ENCODE peak calls at places on chromosome 3, in eight cellular contexts. R is HEK293T; D is NCI-H2081; S is KG1; Q is stimulated activated naive B cell treated with anti-CD40 and anti-IgM and Interleukin-4, amounts not matched to agents 10 μg/mL and 1 μg/mL and 100 μg/mL, for 72 hours; Z is hypothalamus; W is stimulated activated CD4-positive, alpha-beta T cell treated with anti-CD3 and anti-CD28 coated beads, Interleukin-4, amount 100 ng/mL, for 4 hours; C is GM23338. K is an unnamed sample.

GRCh38 chr3:104291878-104292277 is 1074.8 kb upstream of the ALCAM start:
- DNase-seq in R (no peak), D (no peak), S (no peak), Q (no peak), Z (no peak), W (no peak), C (no peak), K (no peak)

GRCh38 chr3:27720899-27721716 is 1.0 kb downstream of the EOMES start:
- DNase-seq in R (peak; percentile 63), D (no peak), S (no peak), Q (no peak), Z (no peak), W (no peak), C (peak; percentile 70), K (no peak)

GRCh38 chr3:71530903-71531535 is 52.5 kb downstream of the FOXP1 start:
- DNase-seq in R (peak; percentile 73), D (no peak), S (no peak), Q (no peak), Z (no peak), W (no peak), C (peak; percentile 51), K (peak; percentile 23)

GRCh38 chr3:98243843-98244242 is 20.2 kb upstream of the OR5H6 start:
- DNase-seq in R (no peak), D (no peak), S (no peak), Q (no peak), Z (no peak), W (no peak), C (no peak), K (no peak)

GRCh38 chr3:47612879-47613278 is 34.2 kb upstream of the CSPG5 start:
- DNase-seq in R (no peak), D (no peak), S (no peak), Q (no peak), Z (no peak), W (no peak), C (no peak), K (no peak)

GRCh38 chr3:127097516-127097915 is 95.4 kb upstream of the PRR23E start:
- DNase-seq in R (no peak), D (no peak), S (no peak), Q (no peak), Z (no peak), W (no peak), C (no peak), K (no peak)

GRCh38 chr3:183911763-183912506 is 27.3 kb upstream of the PARL start:
- DNase-seq in R (no peak), D (no peak), S (no peak), Q (no peak), Z (no peak), W (no peak), C (no peak), K (no peak)

GRCh38 chr3:31946484-31947081 is 34.5 kb downstream of the OSBPL10 start:
- DNase-seq in R (no peak), D (no peak), S (no peak), Q (no peak), Z (no peak), W (no peak), C (peak; percentile 40), K (no peak)

GRCh38 chr3:138835177-138835757 is 539 bp upstream of the PIK3CB start:
- DNase-seq in R (no peak), D (no peak), S (no peak), Q (no peak), Z (no peak), W (no peak), C (no peak), K (no peak)

GRCh38 chr3:172562881-172563835 is 39.9 kb upstream of the TNFSF10 start:
- DNase-seq in R (no peak), D (no peak), S (peak; percentile 42), Q (no peak), Z (no peak), W (no peak), C (peak; percentile 12), K (no peak)

GRCh38 chr3:9399746-9400145 is 2.3 kb downstream of the SETD5 start:
- DNase-seq in R (peak; percentile 54), D (peak; percentile 74), S (no peak), Q (no peak), Z (peak; percentile 30), W (no peak), C (peak; percentile 88), K (peak; percentile 61)

GRCh38 chr3:71399478-71399877 is 184.1 kb downstream of the FOXP1 start:
- DNase-seq in R (no peak), D (no peak), S (no peak), Q (no peak), Z (no peak), W (no peak), C (no peak), K (no peak)

GRCh38 chr3:181105636-181106035 is 116.1 kb upstream of the DNAJC19 start:
- DNase-seq in R (no peak), D (peak; percentile 54), S (no peak), Q (no peak), Z (no peak), W (no peak), C (no peak), K (no peak)

GRCh38 chr3:157533298-157533870 is 30.2 kb upstream of the VEPH1 start:
- DNase-seq in R (no peak), D (no peak), S (no peak), Q (no peak), Z (no peak), W (no peak), C (no peak), K (no peak)

GRCh38 chr3:24359102-24359501 is 135.5 kb downstream of the THRB start:
- DNase-seq in R (no peak), D (no peak), S (no peak), Q (no peak), Z (no peak), W (no peak), C (no peak), K (no peak)

GRCh38 chr3:71488391-71488809 is 95.1 kb downstream of the FOXP1 start:
- DNase-seq in R (no peak), D (no peak), S (no peak), Q (no peak), Z (no peak), W (no peak), C (no peak), K (no peak)

GRCh38 chr3:64687781-64688515 is at the start of gene ADAMTS9:
- DNase-seq in R (peak; percentile 61), D (no peak), S (no peak), Q (no peak), Z (peak; percentile 43), W (no peak), C (peak; percentile 78), K (peak; percentile 49)

GRCh38 chr3:51799879-51800757 is 21.1 kb upstream of the IQCF6 start:
- DNase-seq in R (peak; percentile 54), D (peak; percentile 52), S (peak; percentile 22), Q (no peak), Z (no peak), W (no peak), C (peak; percentile 86), K (peak; percentile 71)

GRCh38 chr3:12947504-12948369 is 106.4 kb upstream of the RPL32 start:
- DNase-seq in R (peak; percentile 27), D (no peak), S (no peak), Q (no peak), Z (no peak), W (no peak), C (peak; percentile 51), K (no peak)

GRCh38 chr3:112390783-112391641 is 58.1 kb downstream of the CD200 start:
- DNase-seq in R (no peak), D (no peak), S (peak; percentile 59), Q (no peak), Z (peak; percentile 5), W (no peak), C (peak; percentile 72), K (no peak)

GRCh38 chr3:185337231-185337816 is 25.6 kb upstream of the MAP3K13 start:
- DNase-seq in R (no peak), D (no peak), S (no peak), Q (no peak), Z (no peak), W (no peak), C (no peak), K (no peak)

GRCh38 chr3:74562528-74563190 is 51.8 kb downstream of the CNTN3 start:
- DNase-seq in R (no peak), D (no peak), S (no peak), Q (no peak), Z (no peak), W (no peak), C (no peak), K (no peak)

GRCh38 chr3:81300324-81300927 is 461.0 kb downstream of the GBE1 start:
- DNase-seq in R (no peak), D (no peak), S (no peak), Q (no peak), Z (no peak), W (no peak), C (no peak), K (no peak)

GRCh38 chr3:138442433-138442832 is 8.0 kb downstream of the ESYT3 start:
- DNase-seq in R (peak; percentile 57), D (no peak), S (no peak), Q (no peak), Z (no peak), W (no peak), C (no peak), K (no peak)